ENCODE peak calls at places on chromosomes 5 and 9, in five cellular contexts. One of them, this sample, is unnamed.

GRCh38 chr5:136070486-136071285 is 41.9 kb downstream of the TGFBI start:
- DNase-seq in sigmoid colon: no peak
- DNase-seq in suprapubic skin: peak; percentile 57
- DNase-seq in SK-N-SH: no peak
- DNase-seq in stomach: no peak
- DNase-seq in this sample: no peak

GRCh38 chr5:14720236-14720923 is 55.9 kb downstream of the OTULIN start:
- DNase-seq in sigmoid colon: no peak
- DNase-seq in suprapubic skin: no peak
- DNase-seq in SK-N-SH: no peak
- DNase-seq in stomach: no peak
- DNase-seq in this sample: no peak

GRCh38 chr5:139694556-139695182 is 46.5 kb downstream of the CXXC5 start:
- DNase-seq in sigmoid colon: no peak
- DNase-seq in suprapubic skin: no peak
- DNase-seq in SK-N-SH: no peak
- DNase-seq in stomach: no peak
- DNase-seq in this sample: no peak

GRCh38 chr9:79623799-79624721 is 52.3 kb downstream of the TLE4 start:
- DNase-seq in sigmoid colon: peak; percentile 63
- DNase-seq in suprapubic skin: no peak
- DNase-seq in SK-N-SH: no peak
- DNase-seq in stomach: no peak
- DNase-seq in this sample: peak; percentile 38

GRCh38 chr5:394671-395155 is 48.3 kb upstream of the EXOC3 start:
- DNase-seq in sigmoid colon: peak; percentile 56
- DNase-seq in suprapubic skin: peak; percentile 76
- DNase-seq in SK-N-SH: peak; percentile 17
- DNase-seq in stomach: no peak
- DNase-seq in this sample: no peak

GRCh38 chr5:53418844-53419243 is 61.6 kb upstream of the FST start:
- DNase-seq in sigmoid colon: no peak
- DNase-seq in suprapubic skin: no peak
- DNase-seq in SK-N-SH: no peak
- DNase-seq in stomach: no peak
- DNase-seq in this sample: no peak

GRCh38 chr5:58773744-58774441 is 191.0 kb downstream of the RAB3C start:
- DNase-seq in sigmoid colon: no peak
- DNase-seq in suprapubic skin: no peak
- DNase-seq in SK-N-SH: no peak
- DNase-seq in stomach: peak; percentile 69
- DNase-seq in this sample: no peak

GRCh38 chr5:142826741-142827492 is 56.7 kb downstream of the ARHGAP26 start:
- DNase-seq in sigmoid colon: no peak
- DNase-seq in suprapubic skin: no peak
- DNase-seq in SK-N-SH: no peak
- DNase-seq in stomach: peak; percentile 69
- DNase-seq in this sample: no peak

GRCh38 chr9:36192196-36192595 is 1.5 kb downstream of the CLTA start:
- DNase-seq in sigmoid colon: peak; percentile 18
- DNase-seq in suprapubic skin: no peak
- DNase-seq in SK-N-SH: no peak
- DNase-seq in stomach: no peak
- DNase-seq in this sample: no peak

DNA sequence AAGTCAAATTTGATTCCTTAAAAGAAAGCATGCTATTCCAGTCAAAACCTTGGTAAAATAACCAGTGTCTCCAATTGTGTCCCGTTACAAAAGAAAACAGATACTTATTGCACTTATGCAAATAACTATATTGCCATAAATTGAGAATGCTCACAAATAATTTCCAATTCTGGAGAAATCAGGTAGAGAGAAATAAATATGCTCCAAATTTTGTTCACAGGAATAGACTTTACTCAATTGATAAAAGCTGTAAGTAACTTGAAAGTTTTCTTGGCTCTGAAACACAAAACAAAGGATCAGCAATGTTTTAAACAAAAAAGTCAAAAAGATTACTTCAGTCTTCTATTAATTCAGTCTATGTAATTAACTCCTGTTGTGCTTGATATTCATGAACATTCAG is 7.8 kb upstream of the DTWD2 start:
- DNase-seq in sigmoid colon: no peak
- DNase-seq in suprapubic skin: no peak
- DNase-seq in SK-N-SH: no peak
- DNase-seq in stomach: no peak
- DNase-seq in this sample: no peak
- TF ChIP-seq POLR2AphosphoS5 in sigmoid colon: no peak
- TF ChIP-seq POLR2AphosphoS5 in suprapubic skin: no peak
- TF ChIP-seq POLR2AphosphoS5 in SK-N-SH: no peak
- TF ChIP-seq POLR2AphosphoS5 in stomach: no peak
- TF ChIP-seq POLR2AphosphoS5 in this sample: no peak

DNA sequence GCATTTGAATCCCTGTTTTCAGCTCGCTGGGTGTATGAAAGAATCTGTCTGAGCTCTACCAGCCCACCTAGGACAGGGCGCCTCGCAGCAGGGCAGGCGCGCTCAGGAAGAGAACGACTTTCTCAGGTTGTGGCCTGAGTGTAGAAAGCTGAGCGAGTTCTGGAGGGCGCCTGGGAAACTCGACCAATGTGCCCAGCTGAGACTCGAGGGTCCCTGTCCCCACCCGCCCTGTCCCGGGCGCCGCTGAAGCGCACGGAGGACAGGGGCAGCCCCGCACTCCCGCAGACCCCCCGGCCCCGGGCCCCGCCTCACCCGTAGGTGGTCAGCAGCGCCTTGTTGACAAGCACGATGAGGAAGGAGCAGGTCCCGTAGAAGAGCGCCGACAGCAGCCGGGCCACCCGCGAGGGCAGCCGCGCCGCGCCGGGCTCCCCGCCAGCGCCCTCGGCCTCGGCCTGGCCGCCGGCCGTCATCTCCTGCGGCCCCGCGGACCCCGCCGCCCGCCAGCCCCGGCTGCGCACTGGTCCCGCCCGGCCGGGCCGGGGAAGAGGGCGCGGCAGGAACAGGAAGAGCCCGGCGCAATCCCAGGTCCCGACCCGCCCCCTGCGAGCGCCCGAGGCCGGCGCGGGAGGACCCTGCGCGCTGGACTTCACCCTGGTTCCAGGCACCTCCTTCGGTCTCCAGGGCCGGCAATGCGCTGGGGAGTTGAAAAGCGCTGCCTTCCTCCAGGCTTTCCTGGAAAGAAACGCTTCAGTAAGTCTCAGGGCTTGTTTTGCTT is at the start of gene SLC35D2:
- DNase-seq in sigmoid colon: peak; percentile 75
- DNase-seq in suprapubic skin: no peak
- DNase-seq in SK-N-SH: peak; percentile 93
- DNase-seq in stomach: peak; percentile 75
- DNase-seq in this sample: peak; percentile 87
- TF ChIP-seq CTCF in sigmoid colon: no peak
- TF ChIP-seq CTCF in suprapubic skin: no peak
- TF ChIP-seq CTCF in SK-N-SH: no peak
- TF ChIP-seq CTCF in stomach: no peak
- TF ChIP-seq CTCF in this sample: no peak

DNA sequence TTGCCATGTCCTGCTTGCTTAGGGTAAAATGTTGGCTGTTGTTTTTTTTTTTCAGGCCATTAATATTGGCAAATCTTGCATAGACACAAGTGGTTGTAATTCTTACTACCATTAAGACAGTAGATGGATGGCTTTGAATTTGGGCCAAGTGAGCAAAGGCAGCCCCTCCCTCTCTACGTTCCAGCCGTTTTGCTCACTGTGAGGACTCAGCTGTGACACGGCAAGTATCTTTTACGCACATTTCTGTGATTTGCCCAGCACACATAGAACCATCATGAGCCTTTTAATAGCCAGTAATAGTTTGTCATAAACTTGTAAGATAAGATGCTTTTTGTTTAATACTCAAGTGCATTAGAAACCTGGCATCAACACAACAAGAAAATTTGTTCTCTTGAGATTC is 205.2 kb upstream of the ADCY2 start:
- DNase-seq in sigmoid colon: no peak
- DNase-seq in suprapubic skin: no peak
- DNase-seq in SK-N-SH: no peak
- DNase-seq in stomach: no peak
- DNase-seq in this sample: no peak
- TF ChIP-seq POLR2AphosphoS5 in sigmoid colon: no peak
- TF ChIP-seq POLR2AphosphoS5 in suprapubic skin: no peak
- TF ChIP-seq POLR2AphosphoS5 in SK-N-SH: no peak
- TF ChIP-seq POLR2AphosphoS5 in stomach: no peak
- TF ChIP-seq POLR2AphosphoS5 in this sample: no peak

GRCh38 chr9:8486095-8486494 is 686.5 kb upstream of the DMAC1 start:
- DNase-seq in sigmoid colon: no peak
- DNase-seq in suprapubic skin: no peak
- DNase-seq in SK-N-SH: peak; percentile 8
- DNase-seq in stomach: peak; percentile 28
- DNase-seq in this sample: peak; percentile 27
- TF ChIP-seq CTCF in sigmoid colon: no peak
- TF ChIP-seq CTCF in suprapubic skin: no peak
- TF ChIP-seq CTCF in SK-N-SH: peak; percentile 33
- TF ChIP-seq CTCF in stomach: no peak
- TF ChIP-seq CTCF in this sample: peak; percentile 20

GRCh38 chr5:148829248-148829594 is 2.8 kb downstream of the ADRB2 start:
- DNase-seq in sigmoid colon: no peak
- DNase-seq in suprapubic skin: no peak
- DNase-seq in SK-N-SH: no peak
- DNase-seq in stomach: no peak
- DNase-seq in this sample: no peak

GRCh38 chr5:148829734-148830133 is 3.3 kb downstream of the ADRB2 start:
- DNase-seq in sigmoid colon: no peak
- DNase-seq in suprapubic skin: no peak
- DNase-seq in SK-N-SH: no peak
- DNase-seq in stomach: no peak
- DNase-seq in this sample: no peak

GRCh38 chr5:148827723-148828122 is 1.3 kb downstream of the ADRB2 start:
- DNase-seq in sigmoid colon: no peak
- DNase-seq in suprapubic skin: no peak
- DNase-seq in SK-N-SH: no peak
- DNase-seq in stomach: no peak
- DNase-seq in this sample: no peak

GRCh38 chr5:148828461-148829247 is 2.2 kb downstream of the ADRB2 start:
- DNase-seq in sigmoid colon: no peak
- DNase-seq in suprapubic skin: no peak
- DNase-seq in SK-N-SH: no peak
- DNase-seq in stomach: no peak
- DNase-seq in this sample: no peak

GRCh38 chr5:148826082-148826971 is at the start of gene ADRB2:
- DNase-seq in sigmoid colon: peak; percentile 97
- DNase-seq in suprapubic skin: peak; percentile 97
- DNase-seq in SK-N-SH: peak; percentile 89
- DNase-seq in stomach: peak; percentile 95
- DNase-seq in this sample: peak; percentile 96
- TF ChIP-seq POLR2AphosphoS5 in sigmoid colon: peak; percentile 95
- TF ChIP-seq POLR2AphosphoS5 in suprapubic skin: peak; percentile 94
- TF ChIP-seq POLR2AphosphoS5 in SK-N-SH: peak; percentile 85
- TF ChIP-seq POLR2AphosphoS5 in stomach: peak; percentile 95
- TF ChIP-seq POLR2AphosphoS5 in this sample: peak; percentile 96

GRCh38 chr5:86974910-86975309 is 292.8 kb upstream of the RASA1 start:
- DNase-seq in sigmoid colon: no peak
- DNase-seq in suprapubic skin: no peak
- DNase-seq in SK-N-SH: no peak
- DNase-seq in stomach: no peak
- DNase-seq in this sample: no peak

GRCh38 chr5:86968311-86968753 is 299.4 kb upstream of the RASA1 start:
- DNase-seq in sigmoid colon: no peak
- DNase-seq in suprapubic skin: no peak
- DNase-seq in SK-N-SH: peak; percentile 0
- DNase-seq in stomach: no peak
- DNase-seq in this sample: no peak

DNA sequence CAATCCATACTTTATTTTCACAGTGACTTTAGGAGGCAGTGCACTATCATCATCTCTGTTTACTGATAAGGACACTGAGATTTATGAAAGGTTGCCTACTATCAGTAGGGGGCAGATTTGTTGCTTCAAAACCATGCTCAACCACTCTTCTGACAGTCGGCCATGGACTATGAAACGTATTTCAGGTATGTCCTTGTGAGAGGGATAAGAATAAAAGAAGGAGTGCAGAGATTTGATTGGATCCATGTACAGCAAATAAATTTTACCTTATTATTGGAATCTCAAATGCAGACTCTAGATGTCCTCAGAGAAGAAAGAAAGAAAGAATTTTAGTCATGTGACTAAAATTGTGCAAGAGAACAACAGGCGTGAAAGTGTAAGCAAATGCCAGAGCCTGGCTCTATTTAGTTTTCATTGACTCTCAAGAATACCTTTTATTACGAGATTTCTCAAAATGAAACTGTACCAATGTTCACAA is 296.6 kb upstream of the RASA1 start:
- DNase-seq in sigmoid colon: no peak
- DNase-seq in suprapubic skin: no peak
- DNase-seq in SK-N-SH: no peak
- DNase-seq in stomach: no peak
- DNase-seq in this sample: no peak
- TF ChIP-seq CTCF in sigmoid colon: no peak
- TF ChIP-seq CTCF in suprapubic skin: no peak
- TF ChIP-seq CTCF in SK-N-SH: peak; percentile 38
- TF ChIP-seq CTCF in stomach: no peak
- TF ChIP-seq CTCF in this sample: no peak

This sample was measured in transverse colon.